ENCODE peak calls at places on chromosomes 11 and 22, in five cellular contexts. One of them, this sample, is unnamed.

GRCh38 chr11:19722702-19723101 is 10.1 kb downstream of the NAV2 start:
- DNase-seq in AG09309: no peak
- DNase-seq in lower leg skin: peak
- DNase-seq in fibroblast of the aortic adventitia: no peak
- DNase-seq in fibroblast of mammary gland: no peak
- DNase-seq in this sample: no peak

GRCh38 chr11:13896175-13896989 is 66.1 kb upstream of the SPON1 start:
- DNase-seq in AG09309: no peak
- DNase-seq in lower leg skin: no peak
- DNase-seq in fibroblast of the aortic adventitia: no peak
- DNase-seq in fibroblast of mammary gland: no peak
- DNase-seq in this sample: no peak

GRCh38 chr11:115759622-115760527 is 255.7 kb upstream of the CADM1 start:
- DNase-seq in AG09309: no peak
- DNase-seq in lower leg skin: no peak
- DNase-seq in fibroblast of the aortic adventitia: no peak
- DNase-seq in fibroblast of mammary gland: no peak
- DNase-seq in this sample: no peak

GRCh38 chr11:19241260-19242183 is 777 bp upstream of the E2F8 start:
- DNase-seq in AG09309: no peak
- DNase-seq in lower leg skin: no peak
- DNase-seq in fibroblast of the aortic adventitia: no peak
- DNase-seq in fibroblast of mammary gland: no peak
- DNase-seq in this sample: no peak

GRCh38 chr11:43644626-43645299 is 35.8 kb upstream of the HSD17B12 start:
- DNase-seq in AG09309: no peak
- DNase-seq in lower leg skin: no peak
- DNase-seq in fibroblast of the aortic adventitia: peak
- DNase-seq in fibroblast of mammary gland: peak
- DNase-seq in this sample: peak

GRCh38 chr11:57278721-57279095 is 41.7 kb upstream of the APLNR start:
- DNase-seq in AG09309: no peak
- DNase-seq in lower leg skin: peak
- DNase-seq in fibroblast of the aortic adventitia: no peak
- DNase-seq in fibroblast of mammary gland: no peak
- DNase-seq in this sample: no peak

GRCh38 chr11:93494341-93494740 is 48.9 kb downstream of the SMCO4 start:
- DNase-seq in AG09309: peak
- DNase-seq in lower leg skin: no peak
- DNase-seq in fibroblast of the aortic adventitia: no peak
- DNase-seq in fibroblast of mammary gland: no peak
- DNase-seq in this sample: no peak

GRCh38 chr22:47804281-47804680 is 1041.8 kb downstream of the TBC1D22A start:
- DNase-seq in AG09309: no peak
- DNase-seq in lower leg skin: peak
- DNase-seq in fibroblast of the aortic adventitia: no peak
- DNase-seq in fibroblast of mammary gland: no peak
- DNase-seq in this sample: no peak

GRCh38 chr11:44893250-44894216 is 57.1 kb downstream of the TP53I11 start:
- DNase-seq in AG09309: no peak
- DNase-seq in lower leg skin: no peak
- DNase-seq in fibroblast of the aortic adventitia: no peak
- DNase-seq in fibroblast of mammary gland: no peak
- DNase-seq in this sample: peak

GRCh38 chr11:6692128-6692527 is 9.0 kb upstream of the MRPL17 start:
- DNase-seq in AG09309: no peak
- DNase-seq in lower leg skin: no peak
- DNase-seq in fibroblast of the aortic adventitia: no peak
- DNase-seq in fibroblast of mammary gland: no peak
- DNase-seq in this sample: no peak

GRCh38 chr11:27777013-27777412 is 76.8 kb upstream of the BDNF start:
- DNase-seq in AG09309: no peak
- DNase-seq in lower leg skin: no peak
- DNase-seq in fibroblast of the aortic adventitia: no peak
- DNase-seq in fibroblast of mammary gland: no peak
- DNase-seq in this sample: no peak

GRCh38 chr22:26558246-26558895 is 31.6 kb downstream of the TPST2 start:
- DNase-seq in AG09309: peak
- DNase-seq in lower leg skin: no peak
- DNase-seq in fibroblast of the aortic adventitia: peak
- DNase-seq in fibroblast of mammary gland: peak
- DNase-seq in this sample: no peak

GRCh38 chr11:62850911-62851806 is 11.8 kb upstream of the WDR74 start:
- DNase-seq in AG09309: no peak
- DNase-seq in lower leg skin: no peak
- DNase-seq in fibroblast of the aortic adventitia: no peak
- DNase-seq in fibroblast of mammary gland: peak
- DNase-seq in this sample: no peak

GRCh38 chr22:19228174-19228573 is 49.6 kb upstream of the SLC25A1 start:
- DNase-seq in AG09309: no peak
- DNase-seq in lower leg skin: peak
- DNase-seq in fibroblast of the aortic adventitia: no peak
- DNase-seq in fibroblast of mammary gland: no peak
- DNase-seq in this sample: no peak

GRCh38 chr11:108486828-108487227 is 11.4 kb downstream of the POGLUT3 start:
- DNase-seq in AG09309: no peak
- DNase-seq in lower leg skin: no peak
- DNase-seq in fibroblast of the aortic adventitia: no peak
- DNase-seq in fibroblast of mammary gland: no peak
- DNase-seq in this sample: no peak

GRCh38 chr11:64804346-64805210 is 1.6 kb upstream of the MAP4K2 start:
- DNase-seq in AG09309: no peak
- DNase-seq in lower leg skin: no peak
- DNase-seq in fibroblast of the aortic adventitia: no peak
- DNase-seq in fibroblast of mammary gland: no peak
- DNase-seq in this sample: no peak

GRCh38 chr11:61695917-61696316 is 15.7 kb downstream of the DAGLA start:
- DNase-seq in AG09309: peak
- DNase-seq in lower leg skin: peak
- DNase-seq in fibroblast of the aortic adventitia: peak
- DNase-seq in fibroblast of mammary gland: peak
- DNase-seq in this sample: peak

GRCh38 chr11:3866206-3866605 is 10.7 kb downstream of the STIM1 start:
- DNase-seq in AG09309: no peak
- DNase-seq in lower leg skin: no peak
- DNase-seq in fibroblast of the aortic adventitia: no peak
- DNase-seq in fibroblast of mammary gland: no peak
- DNase-seq in this sample: peak

GRCh38 chr11:20275987-20276660 is 87.4 kb upstream of the HTATIP2 start:
- DNase-seq in AG09309: no peak
- DNase-seq in lower leg skin: no peak
- DNase-seq in fibroblast of the aortic adventitia: no peak
- DNase-seq in fibroblast of mammary gland: no peak
- DNase-seq in this sample: no peak

GRCh38 chr11:125401235-125401634 is 94.8 kb downstream of the FEZ1 start:
- DNase-seq in AG09309: no peak
- DNase-seq in lower leg skin: no peak
- DNase-seq in fibroblast of the aortic adventitia: no peak
- DNase-seq in fibroblast of mammary gland: no peak
- DNase-seq in this sample: no peak

GRCh38 chr22:19119949-19120348 is 2.3 kb downstream of the DGCR2 start:
- DNase-seq in AG09309: no peak
- DNase-seq in lower leg skin: no peak
- DNase-seq in fibroblast of the aortic adventitia: no peak
- DNase-seq in fibroblast of mammary gland: no peak
- DNase-seq in this sample: no peak

GRCh38 chr22:20247010-20247505 is 21.1 kb downstream of the RTN4R start:
- DNase-seq in AG09309: no peak
- DNase-seq in lower leg skin: no peak
- DNase-seq in fibroblast of the aortic adventitia: no peak
- DNase-seq in fibroblast of mammary gland: peak
- DNase-seq in this sample: peak

GRCh38 chr22:47837703-47838102 is 1075.3 kb downstream of the TBC1D22A start:
- DNase-seq in AG09309: no peak
- DNase-seq in lower leg skin: no peak
- DNase-seq in fibroblast of the aortic adventitia: peak
- DNase-seq in fibroblast of mammary gland: peak
- DNase-seq in this sample: peak

GRCh38 chr11:130323452-130324448 is 9.0 kb upstream of the ZBTB44 start:
- DNase-seq in AG09309: peak
- DNase-seq in lower leg skin: no peak
- DNase-seq in fibroblast of the aortic adventitia: peak
- DNase-seq in fibroblast of mammary gland: peak
- DNase-seq in this sample: peak

GRCh38 chr22:17772249-17772962 is 1.9 kb downstream of the BID start:
- DNase-seq in AG09309: no peak
- DNase-seq in lower leg skin: peak
- DNase-seq in fibroblast of the aortic adventitia: no peak
- DNase-seq in fibroblast of mammary gland: no peak
- DNase-seq in this sample: no peak

GRCh38 chr11:108872781-108873291 is 208.0 kb downstream of the DDX10 start:
- DNase-seq in AG09309: no peak
- DNase-seq in lower leg skin: no peak
- DNase-seq in fibroblast of the aortic adventitia: peak
- DNase-seq in fibroblast of mammary gland: peak
- DNase-seq in this sample: no peak

GRCh38 chr22:41482319-41482935 is 13.5 kb downstream of the ACO2 start:
- DNase-seq in AG09309: peak
- DNase-seq in lower leg skin: no peak
- DNase-seq in fibroblast of the aortic adventitia: peak
- DNase-seq in fibroblast of mammary gland: peak
- DNase-seq in this sample: peak

GRCh38 chr11:6438979-6439571 is 1.7 kb downstream of the HPX start:
- DNase-seq in AG09309: peak
- DNase-seq in lower leg skin: no peak
- DNase-seq in fibroblast of the aortic adventitia: peak
- DNase-seq in fibroblast of mammary gland: peak
- DNase-seq in this sample: peak

GRCh38 chr22:47654922-47655451 is 892.5 kb downstream of the TBC1D22A start:
- DNase-seq in AG09309: no peak
- DNase-seq in lower leg skin: no peak
- DNase-seq in fibroblast of the aortic adventitia: no peak
- DNase-seq in fibroblast of mammary gland: no peak
- DNase-seq in this sample: no peak

DNA sequence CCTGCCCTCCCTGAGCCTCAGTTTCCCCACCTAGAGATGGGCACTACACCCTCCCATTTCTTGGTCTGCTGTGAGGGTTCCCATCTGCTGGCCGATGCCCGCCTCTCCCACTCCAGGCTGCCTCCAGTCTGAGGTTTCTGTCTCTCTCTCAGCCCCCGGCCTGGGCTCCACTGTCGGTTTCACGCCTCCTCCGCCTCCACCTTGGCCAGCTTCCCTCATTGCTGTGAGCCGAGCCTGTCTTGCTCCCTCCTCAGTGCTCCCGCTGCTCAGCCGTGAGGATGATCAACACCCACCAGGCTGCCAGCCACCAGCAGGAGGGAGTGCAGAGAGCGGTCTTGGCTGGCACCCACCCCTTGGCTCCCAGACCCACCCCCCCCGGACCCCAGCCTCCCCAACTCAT is 61.0 kb downstream of the CYTH4 start:
- DNase-seq in AG09309: no peak
- DNase-seq in lower leg skin: no peak
- DNase-seq in fibroblast of the aortic adventitia: no peak
- DNase-seq in fibroblast of mammary gland: no peak
- DNase-seq in this sample: no peak
- TF ChIP-seq CTCF in AG09309: no peak
- TF ChIP-seq CTCF in lower leg skin: no peak
- TF ChIP-seq CTCF in fibroblast of the aortic adventitia: no peak
- TF ChIP-seq CTCF in fibroblast of mammary gland: no peak
- TF ChIP-seq CTCF in this sample: no peak

GRCh38 chr11:59078435-59078834 is 7.7 kb upstream of the GLYATL1B start:
- DNase-seq in AG09309: no peak
- DNase-seq in lower leg skin: no peak
- DNase-seq in fibroblast of the aortic adventitia: no peak
- DNase-seq in fibroblast of mammary gland: no peak
- DNase-seq in this sample: no peak
- H3K4me3 ChIP-seq in AG09309: no peak
- H3K4me3 ChIP-seq in lower leg skin: no peak
- H3K4me3 ChIP-seq in fibroblast of the aortic adventitia: no peak
- H3K4me3 ChIP-seq in fibroblast of mammary gland: no peak
- H3K4me3 ChIP-seq in this sample: no peak

GRCh38 chr11:77411717-77412441 is 62.0 kb downstream of the PAK1 start:
- DNase-seq in AG09309: peak
- DNase-seq in lower leg skin: peak
- DNase-seq in fibroblast of the aortic adventitia: peak
- DNase-seq in fibroblast of mammary gland: peak
- DNase-seq in this sample: peak
- TF ChIP-seq CTCF in AG09309: peak
- TF ChIP-seq CTCF in lower leg skin: no peak
- TF ChIP-seq CTCF in fibroblast of the aortic adventitia: no peak
- TF ChIP-seq CTCF in fibroblast of mammary gland: no peak
- TF ChIP-seq CTCF in this sample: peak

GRCh38 chr11:121928597-121929580 is 187.1 kb downstream of the BLID start:
- DNase-seq in AG09309: no peak
- DNase-seq in lower leg skin: no peak
- DNase-seq in fibroblast of the aortic adventitia: no peak
- DNase-seq in fibroblast of mammary gland: no peak
- DNase-seq in this sample: no peak

GRCh38 chr11:121931121-121931520 is 184.9 kb downstream of the BLID start:
- DNase-seq in AG09309: no peak
- DNase-seq in lower leg skin: no peak
- DNase-seq in fibroblast of the aortic adventitia: no peak
- DNase-seq in fibroblast of mammary gland: no peak
- DNase-seq in this sample: no peak

GRCh38 chr11:121929581-121929980 is 186.4 kb downstream of the BLID start:
- DNase-seq in AG09309: no peak
- DNase-seq in lower leg skin: no peak
- DNase-seq in fibroblast of the aortic adventitia: peak
- DNase-seq in fibroblast of mammary gland: peak
- DNase-seq in this sample: no peak

GRCh38 chr11:121931748-121932352 is 184.2 kb downstream of the BLID start:
- DNase-seq in AG09309: no peak
- DNase-seq in lower leg skin: no peak
- DNase-seq in fibroblast of the aortic adventitia: no peak
- DNase-seq in fibroblast of mammary gland: peak
- DNase-seq in this sample: peak

DNA sequence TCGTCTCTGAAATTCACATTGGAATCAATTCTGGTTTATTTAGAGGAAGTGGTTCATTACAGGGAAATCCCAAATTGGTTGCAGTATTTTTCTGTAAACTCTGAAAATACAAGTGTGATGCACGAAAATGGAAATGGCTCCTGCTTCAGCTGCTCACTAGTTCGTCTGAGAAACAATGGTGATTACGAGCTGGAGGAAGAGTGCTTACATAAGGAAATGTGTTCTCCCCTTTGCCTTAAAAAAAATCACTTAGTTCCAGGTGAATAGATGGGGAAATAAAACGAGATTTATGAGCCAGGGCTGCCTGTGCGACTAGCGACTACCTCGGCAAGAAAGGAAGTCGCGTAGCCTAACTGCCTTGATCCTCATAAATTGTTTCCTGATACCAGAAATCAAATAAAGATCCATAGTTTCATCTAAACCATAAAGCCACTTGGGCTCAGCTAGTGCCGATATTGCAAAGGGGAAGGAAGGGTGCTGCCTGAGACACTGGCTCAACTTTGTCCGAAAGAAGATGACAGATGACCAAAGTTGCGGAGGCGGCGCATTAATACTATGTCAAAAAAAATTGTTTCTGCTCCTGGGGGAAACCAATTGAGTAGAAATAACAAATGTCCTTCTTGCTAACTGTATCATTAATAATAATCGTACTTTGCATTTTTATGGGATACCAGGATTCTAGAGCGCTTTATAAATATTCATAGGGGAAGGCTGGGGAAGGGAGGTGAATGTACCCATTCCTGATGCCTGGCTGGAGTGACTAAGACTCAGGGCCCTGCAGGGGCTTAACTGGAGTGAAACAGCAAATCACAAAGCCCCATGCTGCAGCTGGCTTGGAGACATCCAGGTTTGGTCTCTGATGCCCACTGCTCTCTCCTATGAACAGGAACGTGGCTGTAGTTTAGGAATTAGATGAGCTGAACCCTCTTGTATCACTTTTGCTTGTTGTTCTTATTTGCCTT is 185.7 kb downstream of the BLID start:
- DNase-seq in AG09309: no peak
- DNase-seq in lower leg skin: no peak
- DNase-seq in fibroblast of the aortic adventitia: peak
- DNase-seq in fibroblast of mammary gland: peak
- DNase-seq in this sample: peak
- H3K4me3 ChIP-seq in AG09309: no peak
- H3K4me3 ChIP-seq in lower leg skin: no peak
- H3K4me3 ChIP-seq in fibroblast of the aortic adventitia: peak
- H3K4me3 ChIP-seq in fibroblast of mammary gland: peak
- H3K4me3 ChIP-seq in this sample: peak

This sample was measured in fibroblast of villous mesenchyme.